ENCODE peak calls at places on chromosomes 13 and 19, in six cellular contexts. J is osteoblast, W is transverse colon, C is stomach, B is HCT116, L is cardiac muscle cell. Q is an unnamed sample.
A peak's percentile ranks its signal among the peaks of the same experiment; 100 is the strongest.

GRCh38 chr19:19111138-19111835 is 27.0 kb downstream of the TMEM161A start:
- DNase-seq in J (no peak), W (no peak), C (no peak), B (no peak), L (no peak), Q (no peak)

GRCh38 chr13:27182844-27183497 is 11.4 kb upstream of the USP12 start:
- DNase-seq in J (peak; percentile 94), W (no peak), C (peak; percentile 43), B (peak; percentile 78), L (peak; percentile 79), Q (no peak)

GRCh38 chr19:17931532-17932191 is 1.2 kb upstream of the CCDC124 start:
- DNase-seq in J (peak; percentile 34), W (no peak), C (no peak), B (no peak), L (peak; percentile 32), Q (no peak)

GRCh38 chr19:43450545-43450997 is 14.8 kb downstream of the LYPD3 start:
- DNase-seq in J (peak; percentile 67), W (no peak), C (no peak), B (no peak), L (peak; percentile 72), Q (no peak)

GRCh38 chr13:110445722-110446569 is 115.6 kb downstream of the RAB20 start:
- DNase-seq in J (no peak), W (no peak), C (no peak), B (no peak), L (no peak), Q (no peak)

GRCh38 chr13:48429886-48430285 is 17.0 kb upstream of the LPAR6 start:
- DNase-seq in J (no peak), W (no peak), C (no peak), B (no peak), L (no peak), Q (no peak)

GRCh38 chr13:60572003-60572792 is 175.2 kb downstream of the TDRD3 start:
- DNase-seq in J (no peak), W (no peak), C (no peak), B (no peak), L (peak; percentile 45), Q (no peak)

GRCh38 chr13:30572859-30573275 is 44.9 kb upstream of the USPL1 start:
- DNase-seq in J (no peak), W (no peak), C (no peak), B (no peak), L (peak; percentile 61), Q (peak; percentile 74)

DNA sequence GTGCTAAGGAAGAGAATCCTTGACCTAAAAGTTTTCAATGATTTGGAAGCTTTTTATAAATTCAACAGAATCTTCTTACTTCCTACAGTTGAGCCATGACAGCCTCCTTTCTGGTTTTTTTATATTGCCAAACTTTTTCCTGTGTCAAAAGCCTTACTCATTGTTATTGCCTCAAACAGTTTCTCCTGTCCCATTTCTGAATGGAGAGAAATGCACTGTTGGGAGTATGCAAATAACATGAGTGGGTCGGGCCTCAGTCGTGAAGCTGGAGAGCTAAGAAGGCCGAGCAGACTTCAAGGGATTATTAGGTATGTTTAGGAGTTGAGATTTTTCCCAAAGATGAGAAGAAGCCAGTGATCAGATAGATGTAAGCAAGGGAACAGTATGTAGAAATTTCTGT is 766.4 kb upstream of the KLHL1 start:
- DNase-seq in J (no peak), W (no peak), C (no peak), B (no peak), L (no peak), Q (no peak)
- H3K4me3 ChIP-seq in J (no peak overlapping the region), W (no peak overlapping the region), C (no peak overlapping the region), B (no peak overlapping the region), L (no peak overlapping the region), Q (no peak overlapping the region)

GRCh38 chr13:114161644-114162532 is 17.2 kb upstream of the CFAP97D2 start:
- DNase-seq in J (peak; percentile 93), W (peak; percentile 84), C (peak; percentile 59), B (no peak), L (peak; percentile 82), Q (no peak)
- H3K4me3 ChIP-seq in J (peak overlapping the region; percentile 52), W (no peak overlapping the region), C (no peak overlapping the region), B (no peak overlapping the region), L (no peak overlapping the region), Q (peak overlapping the region; percentile 18)

GRCh38 chr19:30116530-30116929 is 174.5 kb downstream of the URI1 start:
- DNase-seq in J (no peak), W (no peak), C (no peak), B (no peak), L (no peak), Q (no peak)
- H3K4me3 ChIP-seq in J (no peak overlapping the region), W (no peak overlapping the region), C (no peak overlapping the region), B (no peak overlapping the region), L (no peak overlapping the region), Q (no peak overlapping the region)

GRCh38 chr13:83824561-83824960 is 57.7 kb downstream of the SLITRK1 start:
- DNase-seq in J (no peak), W (no peak), C (no peak), B (no peak), L (no peak), Q (no peak)

GRCh38 chr13:83829800-83830199 is 52.5 kb downstream of the SLITRK1 start:
- DNase-seq in J (no peak), W (no peak), C (no peak), B (no peak), L (no peak), Q (no peak)

GRCh38 chr13:83824120-83824519 is 58.2 kb downstream of the SLITRK1 start:
- DNase-seq in J (no peak), W (no peak), C (no peak), B (no peak), L (no peak), Q (no peak)

GRCh38 chr13:83827338-83827737 is 54.9 kb downstream of the SLITRK1 start:
- DNase-seq in J (peak; percentile 19), W (no peak), C (no peak), B (no peak), L (no peak), Q (no peak)

DNA sequence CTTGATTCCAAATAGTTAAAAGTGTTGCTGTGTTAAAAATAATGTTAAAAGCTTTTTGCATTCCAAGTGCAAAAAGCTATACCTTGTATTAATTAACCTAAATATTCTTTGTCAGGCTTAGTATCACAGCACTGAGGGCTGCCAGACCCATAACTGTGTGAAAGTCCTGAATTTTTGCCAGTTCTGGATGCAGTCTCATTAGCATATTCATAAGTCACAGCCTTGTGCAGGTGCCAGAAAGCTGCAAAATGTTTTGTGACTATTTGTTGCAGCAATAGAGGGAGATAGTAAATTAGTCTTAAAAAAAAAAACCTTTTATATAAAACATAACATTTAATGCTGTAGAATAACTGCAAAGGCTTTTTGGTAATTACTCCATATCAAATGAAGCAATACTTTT is 56.6 kb downstream of the SLITRK1 start:
- DNase-seq in J (no peak), W (no peak), C (no peak), B (no peak), L (no peak), Q (no peak)
- H3K4me3 ChIP-seq in J (no peak overlapping the region), W (no peak overlapping the region), C (no peak overlapping the region), B (no peak overlapping the region), L (no peak overlapping the region), Q (no peak overlapping the region)

GRCh38 chr19:5339470-5339949 is 1.1 kb downstream of the PTPRS start:
- DNase-seq in J (peak; percentile 81), W (no peak), C (no peak), B (no peak), L (no peak), Q (no peak)
- H3K4me3 ChIP-seq in J (peak overlapping the region; percentile 71), W (peak overlapping the region; percentile 35), C (peak overlapping the region; percentile 57), B (peak overlapping the region; percentile 51), L (peak overlapping the region; percentile 92), Q (peak overlapping the region; percentile 63)

GRCh38 chr19:48183356-48183755 is 12.9 kb downstream of the ZSWIM9 start:
- DNase-seq in J (no peak), W (no peak), C (no peak), B (no peak), L (no peak), Q (no peak)

GRCh38 chr19:48181505-48181904 is 11.0 kb downstream of the ZSWIM9 start:
- DNase-seq in J (no peak), W (no peak), C (no peak), B (no peak), L (no peak), Q (no peak)

GRCh38 chr19:48186541-48186991 is 16.1 kb downstream of the ZSWIM9 start:
- DNase-seq in J (no peak), W (no peak), C (no peak), B (no peak), L (no peak), Q (no peak)

GRCh38 chr19:48182434-48182833 is 12.0 kb downstream of the ZSWIM9 start:
- DNase-seq in J (no peak), W (no peak), C (no peak), B (no peak), L (no peak), Q (no peak)

DNA sequence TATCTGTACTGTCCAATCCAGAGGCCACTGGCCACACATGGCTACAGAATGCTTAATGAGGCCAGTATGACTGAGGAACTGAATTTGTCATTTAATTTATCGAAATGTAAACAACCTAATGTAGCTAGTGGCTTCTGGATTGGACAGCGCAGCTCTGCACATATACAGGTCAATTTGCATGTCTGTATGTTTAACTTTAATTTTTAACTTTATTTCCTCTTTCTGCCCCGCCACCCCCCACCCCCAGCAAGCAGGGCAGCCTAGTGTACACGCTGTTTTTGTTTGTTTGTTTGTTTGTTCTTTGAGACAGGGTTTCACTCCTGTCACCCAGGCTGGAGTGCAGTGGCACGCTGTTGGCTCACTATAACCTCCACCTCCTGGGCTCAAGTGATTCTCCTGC is 15.5 kb downstream of the ZSWIM9 start:
- DNase-seq in J (no peak), W (no peak), C (no peak), B (no peak), L (no peak), Q (no peak)
- H3K4me3 ChIP-seq in J (no peak overlapping the region), W (no peak overlapping the region), C (no peak overlapping the region), B (no peak overlapping the region), L (no peak overlapping the region), Q (no peak overlapping the region)

DNA sequence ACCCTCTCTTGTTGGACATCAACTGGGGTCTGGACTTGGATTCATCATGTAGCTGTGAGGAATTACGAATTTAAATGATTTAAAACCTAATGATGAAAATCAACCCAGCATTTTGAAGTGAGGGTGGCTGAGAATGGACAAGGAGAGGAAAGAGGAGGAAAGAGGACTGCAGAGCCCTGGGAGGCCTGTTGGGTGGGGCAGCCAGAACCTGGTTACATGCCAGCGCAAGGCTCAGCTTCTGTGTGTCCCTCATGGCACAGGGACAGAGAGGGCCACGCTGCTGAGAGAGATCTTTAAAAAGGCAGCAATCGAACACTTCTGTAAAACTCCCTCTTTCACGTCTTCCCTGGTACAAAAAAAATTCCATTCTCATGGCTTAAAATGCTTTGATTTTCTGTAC is 292.7 kb downstream of the MYO16 start:
- DNase-seq in J (peak; percentile 70), W (no peak), C (peak; percentile 36), B (no peak), L (no peak), Q (no peak)
- H3K4me3 ChIP-seq in J (no peak overlapping the region), W (no peak overlapping the region), C (no peak overlapping the region), B (no peak overlapping the region), L (no peak overlapping the region), Q (no peak overlapping the region)

DNA sequence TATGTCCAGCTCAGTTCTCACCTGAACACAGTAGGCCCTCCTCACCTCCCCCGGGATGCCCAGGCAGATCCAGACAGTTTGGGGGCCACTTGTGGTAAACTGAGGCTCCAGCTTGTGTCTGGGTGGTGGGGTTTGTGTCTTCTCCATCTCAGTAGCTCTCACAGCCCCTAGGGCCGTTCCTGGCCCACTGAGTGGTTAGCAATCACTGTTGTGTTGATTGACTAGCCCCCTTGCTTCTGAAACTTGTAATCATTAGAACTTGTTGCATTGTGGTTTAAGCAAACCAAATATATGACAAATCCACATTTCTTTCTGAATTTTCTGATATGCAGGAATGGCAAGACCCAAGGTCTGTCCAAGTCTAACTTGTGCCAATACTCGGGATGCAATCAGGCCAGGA is 13.9 kb upstream of the ZNF536 start:
- DNase-seq in J (peak; percentile 66), W (no peak), C (no peak), B (no peak), L (no peak), Q (no peak)
- H3K4me3 ChIP-seq in J (no peak overlapping the region), W (no peak overlapping the region), C (no peak overlapping the region), B (no peak overlapping the region), L (no peak overlapping the region), Q (no peak overlapping the region)

GRCh38 chr19:35813043-35813890 is 622 bp upstream of the PRODH2 start:
- DNase-seq in J (no peak), W (no peak), C (no peak), B (no peak), L (no peak), Q (no peak)
- H3K4me3 ChIP-seq in J (no peak overlapping the region), W (no peak overlapping the region), C (no peak overlapping the region), B (no peak overlapping the region), L (no peak overlapping the region), Q (no peak overlapping the region)